ENCODE peak calls at places on chromosomes 4 and X, in five cellular contexts. D is HCT116, S is GM23248, J is neural progenitor cell, K is MM.1S. N is an unnamed sample.

GRCh38 chrX:70422886-70423336 is at the start of gene GDPD2:
- DNase-seq in D (no peak), S (no peak), J (peak; percentile 89), K (no peak), N (peak; percentile 54)

GRCh38 chr4:70651864-70652506 is 14.3 kb downstream of the JCHAIN start:
- DNase-seq in D (peak; percentile 52), S (peak; percentile 59), J (peak; percentile 30), K (peak; percentile 45), N (peak; percentile 77)

GRCh38 chrX:40922307-40922706 is 162.9 kb upstream of the USP9X start:
- DNase-seq in D (peak; percentile 56), S (peak; percentile 57), J (peak; percentile 68), K (peak; percentile 55), N (peak; percentile 81)

GRCh38 chrX:46929439-46930018 is 17.3 kb downstream of the JADE3 start:
- DNase-seq in D (no peak), S (peak; percentile 65), J (no peak), K (no peak), N (peak; percentile 9)

GRCh38 chr4:133320576-133321170 is 171.6 kb downstream of the PCDH10 start:
- DNase-seq in D (peak; percentile 33), S (peak; percentile 36), J (peak; percentile 62), K (peak; percentile 43), N (peak; percentile 52)

GRCh38 chr4:137300776-137301175 is 231.5 kb downstream of the PCDH18 start:
- DNase-seq in D (no peak), S (peak; percentile 67), J (no peak), K (no peak), N (peak; percentile 24)

GRCh38 chrX:14919421-14919820 is 46.2 kb downstream of the MOSPD2 start:
- DNase-seq in D (no peak), S (no peak), J (no peak), K (no peak), N (no peak)

GRCh38 chrX:103919336-103919682 is 43.1 kb upstream of the TMSB15B start:
- DNase-seq in D (no peak), S (peak; percentile 68), J (no peak), K (peak; percentile 68), N (peak; percentile 58)

GRCh38 chrX:71095971-71096701 is 485 bp downstream of the FOXO4 start:
- DNase-seq in D (peak; percentile 21), S (peak; percentile 28), J (peak; percentile 58), K (no peak), N (peak; percentile 26)

GRCh38 chr4:134911941-134912340 is 710.4 kb upstream of the PABPC4L start:
- DNase-seq in D (no peak), S (no peak), J (no peak), K (no peak), N (no peak)

GRCh38 chrX:19912-20571 is 261.1 kb upstream of the PLCXD1 start:
- DNase-seq in D (no peak), S (peak; percentile 13), J (peak; percentile 36), K (no peak), N (peak; percentile 0)

GRCh38 chr4:48877827-48878535 is 28.6 kb downstream of the OCIAD2 start:
- DNase-seq in D (no peak), S (no peak), J (no peak), K (no peak), N (peak; percentile 14)

GRCh38 chr4:113784497-113785254 is 23.1 kb upstream of the CAMK2D start:
- DNase-seq in D (peak; percentile 6), S (peak; percentile 96), J (no peak), K (no peak), N (peak; percentile 95)

GRCh38 chrX:45888518-45888917 is 656.7 kb downstream of the ZNF674 start:
- DNase-seq in D (no peak), S (no peak), J (no peak), K (no peak), N (no peak)

GRCh38 chr4:39698424-39699009 is 581 bp downstream of the UBE2K start:
- DNase-seq in D (no peak), S (peak; percentile 61), J (peak; percentile 77), K (peak; percentile 21), N (peak; percentile 27)

GRCh38 chr4:113145147-113145518 is 95.7 kb downstream of the ANK2 start:
- DNase-seq in D (no peak), S (no peak), J (no peak), K (no peak), N (no peak)

GRCh38 chrX:153644356-153645125 is 2.5 kb upstream of the DUSP9 start:
- DNase-seq in D (no peak), S (no peak), J (peak; percentile 60), K (no peak), N (no peak)

GRCh38 chrX:70998402-70999027 is 67.6 kb upstream of the SLC7A3 start:
- DNase-seq in D (no peak), S (peak; percentile 30), J (peak; percentile 69), K (no peak), N (peak; percentile 42)

GRCh38 chrX:132909643-132910042 is 48.8 kb downstream of the HS6ST2 start:
- DNase-seq in D (no peak), S (peak; percentile 34), J (no peak), K (no peak), N (peak; percentile 64)

GRCh38 chr4:24800273-24800880 is 5.0 kb downstream of the SOD3 start:
- DNase-seq in D (no peak), S (peak; percentile 30), J (peak; percentile 55), K (no peak), N (no peak)

GRCh38 chrX:133402042-133402453 is 13.2 kb downstream of the GPC4 start:
- DNase-seq in D (no peak), S (peak; percentile 65), J (no peak), K (no peak), N (no peak)

GRCh38 chr4:1216869-1217294 is 32.0 kb downstream of the CTBP1 start:
- DNase-seq in D (no peak), S (no peak), J (no peak), K (no peak), N (no peak)

GRCh38 chr4:88809561-88810219 is 112.1 kb upstream of the NAP1L5 start:
- DNase-seq in D (no peak), S (peak; percentile 36), J (no peak), K (no peak), N (no peak)

GRCh38 chr4:88811904-88812303 is 114.3 kb upstream of the NAP1L5 start:
- DNase-seq in D (no peak), S (no peak), J (no peak), K (no peak), N (no peak)

GRCh38 chr4:88804234-88804633 is 106.6 kb upstream of the NAP1L5 start:
- DNase-seq in D (no peak), S (no peak), J (no peak), K (no peak), N (no peak)

GRCh38 chr4:88803600-88804096 is 106.0 kb upstream of the NAP1L5 start:
- DNase-seq in D (no peak), S (peak; percentile 87), J (no peak), K (no peak), N (peak; percentile 93)

DNA sequence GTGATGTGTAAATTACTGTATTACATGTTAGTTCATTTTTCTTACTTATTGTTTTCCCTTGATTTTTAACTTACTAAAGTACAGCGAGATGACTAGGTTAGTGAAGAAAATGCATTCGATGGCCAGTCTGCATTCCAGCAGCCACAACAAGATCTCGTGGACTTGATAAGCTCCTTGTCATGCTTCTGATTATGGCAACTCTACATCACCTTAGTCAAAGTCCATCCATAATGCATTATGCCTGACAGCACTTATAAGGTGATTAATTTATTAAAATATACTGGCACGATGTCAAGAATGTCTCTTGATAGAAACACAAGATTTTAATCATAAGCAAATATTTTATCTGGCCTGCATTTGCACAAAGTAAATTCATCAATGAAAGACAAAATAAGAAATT is 109.9 kb upstream of the NAP1L5 start:
- DNase-seq in D (no peak), S (no peak), J (no peak), K (no peak), N (no peak)
- TF ChIP-seq EZH2phosphoT487 in D (no peak), S (no peak), J (no peak), K (no peak), N (no peak)

DNA sequence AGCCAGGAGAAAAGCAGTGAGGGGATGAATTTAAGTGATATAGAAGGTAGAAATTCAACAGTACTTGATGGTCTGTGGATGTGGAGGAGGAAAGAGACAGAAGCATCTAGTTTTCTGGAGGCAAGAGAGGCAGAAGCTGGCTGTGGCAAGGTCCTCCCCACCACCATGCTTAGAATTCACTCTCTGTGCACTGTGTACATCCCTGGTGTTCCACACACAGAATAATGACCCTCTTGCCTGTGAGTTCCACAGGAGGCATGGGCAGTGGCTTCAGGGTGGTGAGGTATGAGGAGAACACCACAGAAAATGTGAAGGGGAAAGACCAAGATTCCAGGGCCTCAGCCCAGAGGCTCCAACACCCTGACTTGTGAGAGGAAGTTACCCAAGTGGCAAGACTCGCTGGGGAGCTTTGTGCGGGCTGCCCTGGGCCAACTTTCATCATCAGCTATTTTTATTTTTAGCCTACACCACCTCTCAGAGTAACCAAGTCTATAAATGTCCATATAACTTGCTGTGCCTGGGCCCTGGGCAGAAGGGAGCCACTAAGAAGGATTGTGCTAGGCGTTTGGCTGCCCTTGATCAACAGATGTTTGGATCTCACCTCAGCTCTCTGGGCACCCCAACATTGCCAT is 7.8 kb upstream of the INTS6L start:
- DNase-seq in D (no peak), S (no peak), J (no peak), K (peak; percentile 44), N (no peak)
- H3K9ac ChIP-seq in D (no peak overlapping the region), S (no peak overlapping the region), J (no peak overlapping the region), K (peak overlapping the region; percentile 11), N (no peak overlapping the region)

GRCh38 chr4:155962697-155963096 is 9.0 kb upstream of the CTSO start:
- DNase-seq in D (no peak), S (no peak), J (no peak), K (no peak), N (no peak)

GRCh38 chr4:155966661-155967060 is 13.0 kb upstream of the CTSO start:
- DNase-seq in D (no peak), S (no peak), J (no peak), K (no peak), N (no peak)

GRCh38 chr4:155967098-155967497 is 13.4 kb upstream of the CTSO start:
- DNase-seq in D (no peak), S (peak; percentile 68), J (no peak), K (no peak), N (no peak)

GRCh38 chr4:155964016-155964891 is 10.6 kb upstream of the CTSO start:
- DNase-seq in D (no peak), S (no peak), J (no peak), K (no peak), N (no peak)

DNA sequence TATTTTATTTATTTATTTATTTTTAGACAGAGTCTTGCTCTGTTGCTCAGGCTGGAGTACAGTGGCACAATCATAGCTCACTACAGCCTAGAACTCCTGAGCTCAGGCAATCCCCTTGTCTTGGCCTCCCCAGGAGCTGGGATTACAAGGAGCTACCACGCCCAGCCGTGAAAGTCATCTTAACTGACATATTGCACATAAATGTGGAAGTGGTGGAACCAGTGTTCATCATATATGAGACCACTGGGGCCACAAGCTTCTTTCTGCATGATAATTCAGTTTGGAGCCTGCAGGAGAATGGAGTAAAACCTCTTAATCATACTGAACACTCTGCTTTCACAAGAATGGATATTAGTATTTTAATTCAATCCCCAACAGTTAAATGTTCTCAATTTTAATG is 12.5 kb upstream of the CTSO start:
- DNase-seq in D (no peak), S (no peak), J (no peak), K (no peak), N (no peak)
- TF ChIP-seq EZH2 in D (no peak), S (no peak), J (no peak), K (no peak), N (no peak)

GRCh38 chrX:18353931-18354368 is 538 bp downstream of the SCML2 start:
- DNase-seq in D (no peak), S (peak; percentile 30), J (peak; percentile 70), K (peak; percentile 29), N (peak; percentile 23)
- TF ChIP-seq EZH2phosphoT487 in D (no peak), S (no peak), J (no peak), K (no peak), N (no peak)

N was measured in PC-3.